ENCODE peak calls at places on chromosomes 13 and 19, in four cellular contexts. One of them, this sample, is unnamed.
A peak's percentile ranks its signal among the peaks of the same experiment; 100 is the strongest.

GRCh38 chr13:24130134-24130792 is 30.3 kb upstream of the SPATA13 start:
- DNase-seq in naive thymus-derived CD4-positive, alpha-beta T cell: no peak
- DNase-seq in cardiac muscle cell: peak; percentile 23
- DNase-seq in neural progenitor cell: no peak
- DNase-seq in this sample: no peak

GRCh38 chr13:31846984-31847752 is 107.8 kb downstream of the RXFP2 start:
- DNase-seq in naive thymus-derived CD4-positive, alpha-beta T cell: no peak
- DNase-seq in cardiac muscle cell: peak; percentile 4
- DNase-seq in neural progenitor cell: peak; percentile 35
- DNase-seq in this sample: no peak

GRCh38 chr13:66040506-66040905 is 1189.6 kb downstream of the PCDH9 start:
- DNase-seq in naive thymus-derived CD4-positive, alpha-beta T cell: no peak
- DNase-seq in cardiac muscle cell: no peak
- DNase-seq in neural progenitor cell: no peak
- DNase-seq in this sample: no peak

GRCh38 chr13:51221674-51222509 is at the start of gene FAM124A:
- DNase-seq in naive thymus-derived CD4-positive, alpha-beta T cell: peak; percentile 41
- DNase-seq in cardiac muscle cell: peak; percentile 54
- DNase-seq in neural progenitor cell: peak; percentile 91
- DNase-seq in this sample: no peak

GRCh38 chr19:6340493-6341201 is 7.2 kb upstream of the ACER1 start:
- DNase-seq in naive thymus-derived CD4-positive, alpha-beta T cell: no peak
- DNase-seq in cardiac muscle cell: no peak
- DNase-seq in neural progenitor cell: peak; percentile 30
- DNase-seq in this sample: no peak

GRCh38 chr13:27952931-27953670 is 16.0 kb downstream of the CDX2 start:
- DNase-seq in naive thymus-derived CD4-positive, alpha-beta T cell: no peak
- DNase-seq in cardiac muscle cell: no peak
- DNase-seq in neural progenitor cell: peak; percentile 36
- DNase-seq in this sample: no peak

GRCh38 chr13:94343243-94343585 is 136.3 kb downstream of the DCT start:
- DNase-seq in naive thymus-derived CD4-positive, alpha-beta T cell: no peak
- DNase-seq in cardiac muscle cell: no peak
- DNase-seq in neural progenitor cell: peak; percentile 83
- DNase-seq in this sample: no peak

GRCh38 chr13:34810996-34811395 is 131.1 kb upstream of the NBEA start:
- DNase-seq in naive thymus-derived CD4-positive, alpha-beta T cell: no peak
- DNase-seq in cardiac muscle cell: no peak
- DNase-seq in neural progenitor cell: no peak
- DNase-seq in this sample: no peak

GRCh38 chr13:109361562-109361961 is 424.8 kb downstream of the IRS2 start:
- DNase-seq in naive thymus-derived CD4-positive, alpha-beta T cell: no peak
- DNase-seq in cardiac muscle cell: no peak
- DNase-seq in neural progenitor cell: no peak
- DNase-seq in this sample: no peak

GRCh38 chr13:44026194-44026593 is 146.5 kb downstream of the LACC1 start:
- DNase-seq in naive thymus-derived CD4-positive, alpha-beta T cell: no peak
- DNase-seq in cardiac muscle cell: no peak
- DNase-seq in neural progenitor cell: no peak
- DNase-seq in this sample: no peak

GRCh38 chr19:45314708-45315107 is 8.0 kb downstream of the CKM start:
- DNase-seq in naive thymus-derived CD4-positive, alpha-beta T cell: no peak
- DNase-seq in cardiac muscle cell: no peak
- DNase-seq in neural progenitor cell: no peak
- DNase-seq in this sample: no peak

GRCh38 chr19:33390908-33391630 is 17.6 kb downstream of the CEBPG start:
- DNase-seq in naive thymus-derived CD4-positive, alpha-beta T cell: no peak
- DNase-seq in cardiac muscle cell: no peak
- DNase-seq in neural progenitor cell: no peak
- DNase-seq in this sample: no peak
- H3K4me1 ChIP-seq in naive thymus-derived CD4-positive, alpha-beta T cell: no peaks in the 10 kb centered on the region
- H3K4me1 ChIP-seq in cardiac muscle cell: no peaks in the 10 kb centered on the region
- H3K4me1 ChIP-seq in neural progenitor cell: no peaks in the 10 kb centered on the region
- H3K4me1 ChIP-seq in this sample: peaks cover 45% of the 10 kb centered on the region

GRCh38 chr19:49154279-49154678 is 917 bp downstream of the HRC start:
- DNase-seq in naive thymus-derived CD4-positive, alpha-beta T cell: no peak
- DNase-seq in cardiac muscle cell: no peak
- DNase-seq in neural progenitor cell: no peak
- DNase-seq in this sample: no peak

GRCh38 chr19:49155005-49155826 is at the start of gene HRC:
- DNase-seq in naive thymus-derived CD4-positive, alpha-beta T cell: no peak
- DNase-seq in cardiac muscle cell: no peak
- DNase-seq in neural progenitor cell: no peak
- DNase-seq in this sample: no peak

GRCh38 chr19:49157445-49158224 is at the start of gene TRPM4:
- DNase-seq in naive thymus-derived CD4-positive, alpha-beta T cell: peak; percentile 13
- DNase-seq in cardiac muscle cell: peak; percentile 82
- DNase-seq in neural progenitor cell: peak; percentile 96
- DNase-seq in this sample: no peak

GRCh38 chr19:49153167-49153809 is 1.9 kb downstream of the HRC start:
- DNase-seq in naive thymus-derived CD4-positive, alpha-beta T cell: no peak
- DNase-seq in cardiac muscle cell: no peak
- DNase-seq in neural progenitor cell: no peak
- DNase-seq in this sample: no peak

DNA sequence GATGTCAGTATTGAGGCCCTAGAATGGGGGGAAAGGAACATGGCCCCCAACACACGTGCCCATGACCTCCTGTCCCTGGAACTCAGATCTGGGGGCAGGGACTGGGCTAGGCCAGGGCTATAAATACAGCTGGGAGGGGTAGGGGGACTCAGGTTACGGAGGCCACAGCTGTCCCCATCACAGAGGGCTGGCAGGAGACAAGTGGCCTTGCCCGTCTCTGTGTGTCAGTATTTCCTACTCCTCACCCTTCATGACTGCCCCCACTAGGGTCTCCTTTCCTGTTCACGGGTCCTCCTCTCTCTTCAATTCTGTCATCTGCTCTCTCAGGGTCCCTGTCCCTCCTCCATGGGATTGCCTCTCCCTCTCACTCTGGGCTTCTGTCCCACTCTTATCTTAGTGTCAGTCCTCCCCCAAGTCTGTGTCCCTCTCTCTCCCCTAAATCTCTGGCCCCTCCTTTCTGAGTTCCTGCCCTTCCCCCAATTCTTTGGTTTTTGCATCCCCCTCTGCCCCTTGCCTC is 692 bp upstream of the HRC start:
- DNase-seq in naive thymus-derived CD4-positive, alpha-beta T cell: no peak
- DNase-seq in cardiac muscle cell: no peak
- DNase-seq in neural progenitor cell: peak; percentile 36
- DNase-seq in this sample: no peak
- H3K4me1 ChIP-seq in naive thymus-derived CD4-positive, alpha-beta T cell: no peaks in the 10 kb centered on the region
- H3K4me1 ChIP-seq in cardiac muscle cell: peaks cover 30% of the 10 kb centered on the region
- H3K4me1 ChIP-seq in neural progenitor cell: peaks cover 8% of the 10 kb centered on the region
- H3K4me1 ChIP-seq in this sample: peaks cover 4% of the 10 kb centered on the region

DNA sequence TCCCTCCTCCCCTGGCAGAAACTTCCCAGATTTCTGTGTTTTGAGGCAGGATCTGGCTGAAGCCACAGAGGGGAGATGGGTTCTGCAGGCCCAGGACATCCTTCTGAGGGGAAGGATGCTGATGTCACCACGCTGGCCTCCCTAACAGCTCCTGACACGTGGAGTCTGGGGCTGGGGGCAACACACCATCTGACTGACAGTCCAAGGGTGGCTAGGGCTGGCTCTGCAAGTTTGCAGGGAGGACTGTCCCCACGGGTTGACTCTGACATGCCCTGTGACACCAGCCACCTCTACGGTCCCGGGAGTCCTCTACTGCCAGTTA is 14.6 kb downstream of the PAK4 start:
- DNase-seq in naive thymus-derived CD4-positive, alpha-beta T cell: no peak
- DNase-seq in cardiac muscle cell: no peak
- DNase-seq in neural progenitor cell: no peak
- DNase-seq in this sample: no peak
- H3K4me1 ChIP-seq in naive thymus-derived CD4-positive, alpha-beta T cell: no peaks in the 10 kb centered on the region
- H3K4me1 ChIP-seq in cardiac muscle cell: peaks cover 38% of the 10 kb centered on the region
- H3K4me1 ChIP-seq in neural progenitor cell: peaks cover 48% of the 10 kb centered on the region
- H3K4me1 ChIP-seq in this sample: peaks cover 59% of the 10 kb centered on the region

DNA sequence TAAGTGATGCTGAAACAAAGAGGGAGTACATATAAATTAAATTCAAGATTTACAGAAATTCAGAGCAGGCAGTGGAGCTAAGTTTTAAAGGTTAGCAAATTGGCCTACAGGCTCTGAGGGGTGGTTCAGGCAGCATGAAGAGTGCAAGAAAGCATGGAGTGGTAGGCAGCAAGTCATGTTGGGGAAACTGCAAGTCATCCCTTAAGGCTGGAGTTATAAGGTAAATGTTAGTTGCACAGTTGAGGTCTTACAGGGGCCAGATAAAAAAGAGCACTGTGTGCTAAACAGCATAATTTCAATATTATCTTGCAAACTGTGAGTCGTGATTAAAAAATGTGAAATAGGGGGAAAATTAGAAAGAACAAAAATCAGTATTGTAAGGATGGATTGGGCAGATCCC is 106.2 kb downstream of the VWA8 start:
- DNase-seq in naive thymus-derived CD4-positive, alpha-beta T cell: no peak
- DNase-seq in cardiac muscle cell: peak; percentile 12
- DNase-seq in neural progenitor cell: no peak
- DNase-seq in this sample: no peak
- H3K4me1 ChIP-seq in naive thymus-derived CD4-positive, alpha-beta T cell: no peaks in the 10 kb centered on the region
- H3K4me1 ChIP-seq in cardiac muscle cell: no peaks in the 10 kb centered on the region
- H3K4me1 ChIP-seq in neural progenitor cell: no peaks in the 10 kb centered on the region
- H3K4me1 ChIP-seq in this sample: no peaks in the 10 kb centered on the region

DNA sequence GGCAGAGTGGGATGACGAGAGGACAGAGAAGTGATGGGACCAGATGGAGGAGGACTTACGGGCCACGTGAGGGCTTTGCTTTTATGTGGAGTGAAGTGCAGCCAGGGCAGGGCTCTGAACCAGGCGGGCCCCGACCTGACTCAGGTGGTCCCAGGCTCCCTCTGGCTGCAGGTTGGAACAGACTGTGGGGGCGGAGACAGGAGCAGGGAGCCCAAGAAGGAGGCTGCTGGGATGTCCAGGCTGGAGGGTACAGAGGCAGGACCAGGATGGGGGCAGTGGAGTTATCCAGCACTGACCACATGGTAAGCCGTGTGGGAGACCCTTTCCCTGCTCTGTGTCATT is 2.1 kb downstream of the FXYD5 start:
- DNase-seq in naive thymus-derived CD4-positive, alpha-beta T cell: no peak
- DNase-seq in cardiac muscle cell: no peak
- DNase-seq in neural progenitor cell: no peak
- DNase-seq in this sample: no peak
- H3K4me1 ChIP-seq in naive thymus-derived CD4-positive, alpha-beta T cell: peaks cover 23% of the 10 kb centered on the region
- H3K4me1 ChIP-seq in cardiac muscle cell: peaks cover 6% of the 10 kb centered on the region
- H3K4me1 ChIP-seq in neural progenitor cell: peaks cover 12% of the 10 kb centered on the region
- H3K4me1 ChIP-seq in this sample: peaks cover 10% of the 10 kb centered on the region

This sample was measured in Panc1.